ENCODE peak calls at places on chromosomes 11 and 22, in six cellular contexts. O is A549, K is GM12878, E is upper lobe of left lung, G is K562, B is HepG2. Q is an unnamed sample.

GRCh38 chr11:70078095-70078795 is at the start of gene ANO1:
- ATAC-seq in B (no peak), E (no peak), O (peak), G (peak), K (no peak), Q (no peak)

GRCh38 chr11:69904331-69905201 is 85.3 kb upstream of the FGF3 start:
- ATAC-seq in E (no peak), O (no peak), K (no peak), G (no peak), B (no peak), Q (no peak)

GRCh38 chr11:47083913-47084312 is 92.8 kb downstream of the ARFGAP2 start:
- ATAC-seq in K (no peak), O (no peak), G (no peak), B (no peak), E (no peak), Q (no peak)

GRCh38 chr11:132409591-132410375 is 1039.4 kb downstream of the NTM start:
- ATAC-seq in B (no peak), E (no peak), K (no peak), G (no peak), O (no peak), Q (no peak)

GRCh38 chr11:94305146-94305545 is 766 bp downstream of the IZUMO1R start:
- ATAC-seq in E (peak), K (no peak), G (no peak), B (no peak), O (no peak), Q (no peak)

GRCh38 chr11:28107331-28107725 is 628 bp downstream of the KIF18A start:
- ATAC-seq in B (peak), K (peak), G (peak), O (peak), E (no peak), Q (no peak)

GRCh38 chr11:83649468-83649915 is 363.3 kb upstream of the CCDC90B start:
- ATAC-seq in K (no peak), B (no peak), E (no peak), O (no peak), G (no peak), Q (no peak)

GRCh38 chr11:128311742-128312719 is 275.3 kb downstream of the ETS1 start:
- ATAC-seq in E (no peak), B (no peak), G (no peak), O (no peak), K (peak), Q (no peak)

GRCh38 chr11:62150887-62151736 is 27.3 kb downstream of the INCENP start:
- ATAC-seq in G (no peak), B (no peak), K (no peak), O (no peak), E (peak), Q (no peak)

GRCh38 chr11:72856551-72857342 is 42.5 kb downstream of the ATG16L2 start:
- ATAC-seq in B (no peak), K (no peak), E (no peak), G (no peak), O (no peak), Q (no peak)

GRCh38 chr11:118530683-118531596 is at the start of gene TMEM25:
- ATAC-seq in G (peak), O (peak), B (peak), K (peak), E (peak), Q (peak)

GRCh38 chr11:57541099-57541670 is 3.8 kb downstream of the SMTNL1 start:
- ATAC-seq in G (no peak), K (no peak), B (no peak), E (no peak), O (no peak), Q (no peak)

GRCh38 chr11:113447621-113448310 is 27.4 kb downstream of the DRD2 start:
- ATAC-seq in B (no peak), E (no peak), G (peak), K (no peak), O (no peak), Q (no peak)

GRCh38 chr22:43867839-43868652 is 5.7 kb upstream of the SULT4A1 start:
- ATAC-seq in E (peak), K (no peak), G (peak), B (peak), O (peak), Q (peak)

GRCh38 chr22:34800265-34800664 is 265.7 kb upstream of the ISX start:
- ATAC-seq in G (no peak), O (no peak), E (no peak), K (no peak), B (no peak), Q (no peak)

GRCh38 chr11:108906329-108906728 is 241.5 kb downstream of the DDX10 start:
- ATAC-seq in E (no peak), B (peak), K (no peak), O (peak), G (no peak), Q (peak)

GRCh38 chr11:19970944-19971343 is 189.3 kb downstream of the DBX1 start:
- ATAC-seq in G (no peak), E (no peak), K (peak), O (no peak), B (no peak), Q (no peak)

DNA sequence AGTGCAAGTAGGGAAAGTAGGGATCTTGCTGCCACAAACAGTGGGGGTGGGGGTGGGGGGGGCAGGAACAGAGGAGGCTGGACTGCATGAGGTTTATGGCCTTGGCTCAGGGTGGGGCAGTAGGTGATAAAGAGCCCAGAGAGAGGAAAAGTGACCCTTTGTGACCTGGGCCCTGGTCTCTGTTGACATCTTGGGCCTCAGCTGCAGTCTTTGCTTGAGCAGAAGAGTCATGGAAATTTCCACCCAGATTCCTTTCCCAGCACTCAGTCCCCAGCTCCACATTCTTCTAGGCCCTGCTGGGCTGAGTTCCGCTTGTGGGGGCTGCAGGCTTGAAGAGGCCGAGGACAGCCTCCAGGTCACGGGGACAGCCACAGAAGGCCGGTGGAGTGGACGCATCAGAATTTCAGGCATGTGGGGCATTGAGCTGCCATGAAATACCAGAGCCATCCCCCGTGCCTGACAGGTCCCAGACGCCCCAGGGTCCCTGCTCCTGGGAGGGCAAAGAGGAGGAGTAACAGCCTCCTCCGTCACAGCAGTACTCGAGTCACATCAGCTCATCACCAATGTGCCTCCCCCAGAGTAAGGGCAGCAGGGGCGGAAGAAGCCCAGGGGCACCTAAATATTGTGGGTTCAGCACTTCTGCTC is 9.7 kb upstream of the MALAT1 start:
- ATAC-seq in O (peak), K (no peak), B (peak), G (no peak), E (peak), Q (peak)
- TF ChIP-seq EP300 in O (no peak), K (no peak), B (no peak), G (no peak), E (no peak), Q (no peak)

GRCh38 chr11:87369888-87370287 is 332.2 kb downstream of the TMEM135 start:
- ATAC-seq in G (no peak), E (no peak), K (no peak), O (no peak), B (no peak), Q (no peak)

GRCh38 chr11:87366346-87366745 is 328.6 kb downstream of the TMEM135 start:
- ATAC-seq in B (no peak), E (no peak), G (no peak), O (no peak), K (no peak), Q (no peak)

GRCh38 chr11:87368151-87368550 is 330.4 kb downstream of the TMEM135 start:
- ATAC-seq in O (no peak), E (no peak), G (no peak), B (no peak), K (no peak), Q (no peak)

GRCh38 chr11:87366766-87367405 is 329.2 kb downstream of the TMEM135 start:
- ATAC-seq in K (no peak), O (no peak), G (no peak), B (no peak), E (no peak), Q (no peak)

GRCh38 chr11:87368876-87369480 is 331.2 kb downstream of the TMEM135 start:
- ATAC-seq in G (no peak), O (no peak), E (no peak), K (no peak), B (no peak), Q (peak)
- H3K27ac ChIP-seq in G (no peak), O (no peak), E (no peak), K (no peak), B (no peak), Q (no peak)

DNA sequence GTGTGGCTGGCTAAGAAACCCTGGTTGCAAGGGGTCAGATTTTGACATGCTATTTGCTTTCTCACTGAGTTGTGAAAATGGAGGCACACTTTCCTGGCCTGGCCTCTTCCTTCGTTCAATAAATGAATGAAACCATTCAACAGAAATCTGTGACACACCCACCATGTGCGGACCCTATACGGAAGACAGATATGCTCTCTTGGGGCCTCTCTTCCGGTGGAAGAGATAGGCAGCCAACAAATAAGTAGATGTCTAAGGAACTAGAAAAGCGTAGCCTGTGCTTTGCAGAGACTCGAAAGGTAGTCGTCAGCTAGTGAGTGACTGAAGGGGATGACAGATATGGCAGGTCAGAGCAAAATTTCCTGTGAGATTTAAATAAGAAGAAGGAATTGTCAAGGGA is 5.3 kb downstream of the KCNQ1OT1 start:
- ATAC-seq in E (no peak), O (no peak), G (no peak), K (no peak), B (no peak), Q (no peak)
- TF ChIP-seq EP300 in E (no peak), O (no peak), G (no peak), K (no peak), B (no peak), Q (no peak)

DNA sequence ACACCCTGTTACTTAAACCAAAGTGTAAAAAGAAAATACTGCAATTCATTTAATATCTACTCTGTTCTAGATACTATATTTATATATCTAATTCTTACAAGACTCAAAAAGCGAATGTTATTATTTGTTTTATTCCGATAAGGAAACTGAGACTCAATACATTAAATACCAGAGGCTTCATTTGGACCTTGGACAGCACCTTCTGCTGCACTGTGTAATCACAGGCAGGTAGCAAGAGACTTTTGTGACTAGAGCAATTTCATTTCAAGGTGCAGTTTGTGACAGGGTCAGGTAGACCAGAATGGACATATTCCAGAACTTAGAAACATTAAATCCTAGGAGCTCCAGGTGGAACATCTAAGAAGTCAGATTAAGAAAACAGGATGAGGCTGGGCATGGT is 21.4 kb upstream of the DNAJB13 start:
- ATAC-seq in K (no peak), O (no peak), G (no peak), B (no peak), E (no peak), Q (no peak)
- H3K27ac ChIP-seq in K (no peak), O (no peak), G (no peak), B (no peak), E (no peak), Q (no peak)

DNA sequence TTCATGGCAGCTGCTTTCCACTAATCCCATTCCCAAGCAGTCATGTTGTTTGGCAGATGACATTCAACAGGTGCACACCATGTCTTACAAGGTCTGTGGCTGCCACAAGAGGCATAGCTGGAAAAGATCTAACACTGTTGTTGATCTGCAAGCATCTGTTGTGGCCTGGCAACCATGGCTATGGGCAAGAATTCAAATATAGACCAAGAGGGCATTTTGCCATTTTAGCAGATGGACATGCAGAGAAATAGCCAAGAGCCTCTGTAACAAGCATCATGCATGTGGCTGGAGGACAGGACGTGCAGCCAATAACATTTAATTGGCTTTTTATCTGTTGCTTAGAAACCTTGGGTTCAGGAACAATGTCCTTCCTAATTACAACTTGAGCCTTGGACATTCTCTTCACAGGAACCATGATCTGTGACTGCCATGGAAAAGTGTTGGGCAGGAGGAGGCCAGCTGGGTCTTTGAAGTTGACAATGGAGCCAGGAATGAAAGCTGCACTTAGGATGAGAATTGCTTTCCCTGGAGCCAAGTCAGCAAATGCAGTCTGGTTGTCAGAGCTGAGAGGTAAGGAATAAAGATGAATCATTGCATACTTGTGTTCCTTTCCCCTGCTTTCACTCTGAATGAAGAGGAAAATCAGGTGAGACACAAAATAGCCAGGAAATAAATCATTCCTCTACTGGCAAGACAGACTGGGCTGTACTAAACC is 113.6 kb upstream of the ANO5 start:
- ATAC-seq in B (no peak), E (no peak), G (no peak), K (no peak), O (no peak), Q (no peak)
- TF ChIP-seq EP300 in B (no peak), E (no peak), G (no peak), K (no peak), O (no peak), Q (no peak)

DNA sequence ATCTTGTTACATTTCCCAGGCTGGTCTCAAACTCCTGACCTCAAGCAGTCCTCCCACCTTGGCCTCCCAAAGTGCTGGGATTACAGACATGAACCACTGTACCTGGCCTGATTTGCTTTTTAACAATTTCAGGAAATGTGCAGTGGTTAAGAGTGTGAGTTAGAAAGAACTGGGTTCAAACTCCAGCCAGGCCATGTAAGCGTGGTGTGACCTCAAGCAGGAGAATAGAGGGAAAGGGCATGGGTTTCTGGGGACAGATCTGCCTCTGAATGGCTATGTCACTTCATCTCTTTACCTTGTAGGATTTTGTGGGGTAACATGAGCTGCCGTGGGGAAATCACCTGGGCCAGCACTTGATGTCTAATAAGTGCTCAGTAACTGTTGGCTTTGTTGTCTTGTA is 9.3 kb downstream of the SNRPD3 start:
- ATAC-seq in K (no peak), G (no peak), B (peak), O (no peak), E (no peak), Q (no peak)
- H3K27ac ChIP-seq in K (no peak), G (no peak), B (peak), O (no peak), E (no peak), Q (peak)

GRCh38 chr22:50525104-50525958 is at the start of gene SCO2:
- ATAC-seq in O (peak), B (peak), E (peak), G (peak), K (peak), Q (peak)
- TF ChIP-seq EP300 in O (no peak), B (no peak), E (no peak), G (no peak), K (no peak), Q (no peak)

DNA sequence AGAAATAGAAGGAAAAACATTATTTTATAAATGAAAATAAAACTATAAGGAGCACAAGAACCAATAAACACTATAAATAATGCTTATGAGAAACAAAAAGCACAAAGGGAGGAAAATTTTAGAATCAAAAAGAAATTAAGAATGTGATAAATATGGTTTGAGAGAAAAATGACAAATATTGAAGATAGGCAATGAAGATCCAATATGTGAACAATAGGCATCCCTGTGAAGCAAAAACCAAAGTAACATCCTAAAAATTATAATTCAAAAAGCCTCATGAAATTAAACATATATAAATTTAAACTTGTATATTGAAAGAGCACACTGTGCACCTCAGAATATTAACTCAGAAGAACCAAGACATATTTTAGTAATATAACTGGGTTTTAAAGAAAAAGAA is 216.2 kb downstream of the GRIK4 start:
- ATAC-seq in B (no peak), E (no peak), K (no peak), G (no peak), O (no peak), Q (no peak)
- H3K27ac ChIP-seq in B (no peak), E (no peak), K (no peak), G (no peak), O (no peak), Q (no peak)

GRCh38 chr11:465896-466538 is 15.9 kb downstream of the PTDSS2 start:
- ATAC-seq in K (no peak), O (no peak), E (no peak), G (no peak), B (no peak), Q (no peak)

GRCh38 chr11:469684-470667 is 19.9 kb downstream of the PTDSS2 start:
- ATAC-seq in K (no peak), B (peak), O (peak), G (peak), E (peak), Q (peak)

GRCh38 chr11:468036-468435 is 18.0 kb downstream of the PTDSS2 start:
- ATAC-seq in K (no peak), O (no peak), E (no peak), G (no peak), B (no peak), Q (no peak)

GRCh38 chr11:471468-472145 is 21.5 kb downstream of the PTDSS2 start:
- ATAC-seq in E (no peak), K (no peak), O (no peak), B (no peak), G (no peak), Q (no peak)

GRCh38 chr11:468493-468892 is 18.4 kb downstream of the PTDSS2 start:
- ATAC-seq in E (no peak), G (no peak), O (no peak), K (no peak), B (no peak), Q (no peak)
- TF ChIP-seq EP300 in E (no peak), G (no peak), O (no peak), K (no peak), B (no peak), Q (no peak)

DNA sequence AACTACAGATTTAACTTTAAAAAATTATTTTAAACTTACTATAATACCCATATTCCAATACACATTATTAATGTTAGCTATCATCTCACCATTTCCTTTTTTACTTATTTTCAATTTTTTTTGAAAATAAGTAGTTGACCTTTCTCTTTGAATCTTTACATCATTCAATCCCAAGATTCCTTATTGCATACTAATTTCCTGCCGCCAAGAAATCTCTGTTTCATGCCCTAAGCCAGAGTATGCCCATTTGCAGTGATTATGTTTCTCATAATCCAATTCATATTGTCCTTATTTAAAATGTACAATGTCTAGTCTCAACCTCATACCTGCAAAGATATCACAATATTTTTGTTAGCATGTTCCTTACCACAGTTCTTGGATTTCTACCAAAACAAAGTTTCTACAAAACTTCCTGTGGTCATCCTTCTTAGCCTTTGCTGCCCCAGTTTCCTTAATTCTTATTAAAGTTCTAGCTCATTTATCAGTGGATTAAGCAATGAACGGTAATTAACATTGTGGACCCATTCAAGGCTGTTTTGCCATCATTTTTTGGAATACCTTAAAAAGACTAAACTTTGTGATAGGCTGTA is 75.3 kb downstream of the CD44 start:
- ATAC-seq in E (no peak), K (no peak), G (no peak), O (no peak), B (no peak), Q (no peak)
- H3K27ac ChIP-seq in E (no peak), K (no peak), G (no peak), O (peak), B (no peak), Q (no peak)

Q was measured in gastroesophageal sphincter.